ENCODE peak calls at places on chromosomes 1 and 21, in four cellular contexts. C is fibroblast of villous mesenchyme, I is HCT116, S is OCI-LY7. H is an unnamed sample.

GRCh38 chr1:231170875-231171274 is 9.0 kb downstream of the TRIM67 start:
- DNase-seq in C (no peak), I (no peak), S (peak; percentile 18), H (no peak)

GRCh38 chr1:47325530-47325929 is 8.1 kb upstream of the CMPK1 start:
- DNase-seq in C (no peak), I (no peak), S (no peak), H (no peak)

GRCh38 chr1:6271554-6271953 is 10.7 kb upstream of the GPR153 start:
- DNase-seq in C (peak; percentile 39), I (no peak), S (no peak), H (no peak)

GRCh38 chr1:5927506-5928370 is 64.5 kb downstream of the NPHP4 start:
- DNase-seq in C (no peak), I (no peak), S (no peak), H (no peak)

GRCh38 chr1:82718719-82719419 is 918.1 kb downstream of the ADGRL2 start:
- DNase-seq in C (no peak), I (no peak), S (no peak), H (no peak)

GRCh38 chr1:82485591-82486369 is 685.0 kb downstream of the ADGRL2 start:
- DNase-seq in C (no peak), I (no peak), S (no peak), H (no peak)

GRCh38 chr21:33940846-33941245 is 25.2 kb upstream of the ATP5PO start:
- DNase-seq in C (peak; percentile 98), I (no peak), S (no peak), H (no peak)

GRCh38 chr1:51729824-51730284 is 113.0 kb downstream of the OSBPL9 start:
- DNase-seq in C (peak; percentile 42), I (no peak), S (no peak), H (no peak)

GRCh38 chr1:89149229-89149628 is 23.3 kb upstream of the GBP2 start:
- DNase-seq in C (peak; percentile 44), I (no peak), S (no peak), H (no peak)

GRCh38 chr1:2504949-2505272 is 21.5 kb downstream of the PANK4 start:
- DNase-seq in C (no peak), I (no peak), S (no peak), H (no peak)

GRCh38 chr1:29634324-29635072 is 398.2 kb downstream of the PTPRU start:
- DNase-seq in C (no peak), I (no peak), S (no peak), H (no peak)

GRCh38 chr21:38376693-38377092 is 119.9 kb downstream of the KCNJ15 start:
- DNase-seq in C (no peak), I (no peak), S (no peak), H (no peak)

GRCh38 chr1:33322109-33322508 is 1.2 kb upstream of the A3GALT2 start:
- DNase-seq in C (no peak), I (no peak), S (no peak), H (no peak)

GRCh38 chr21:43321611-43322010 is 105.3 kb downstream of the SIK1 start:
- DNase-seq in C (no peak), I (no peak), S (no peak), H (no peak)

GRCh38 chr1:154899041-154899440 is 29.0 kb upstream of the KCNN3 start:
- DNase-seq in C (no peak), I (no peak), S (no peak), H (no peak)

GRCh38 chr1:216580538-216581057 is 142.6 kb downstream of the ESRRG start:
- DNase-seq in C (no peak), I (no peak), S (no peak), H (no peak)

GRCh38 chr21:19029816-19030215 is 626.2 kb upstream of the TMPRSS15 start:
- DNase-seq in C (no peak), I (no peak), S (no peak), H (no peak)

GRCh38 chr21:43866659-43867331 is 1.8 kb downstream of the AGPAT3 start:
- DNase-seq in C (peak; percentile 18), I (no peak), S (no peak), H (peak; percentile 69)

GRCh38 chr1:899636-900317 is 23.9 kb upstream of the SAMD11 start:
- DNase-seq in C (no peak), I (no peak), S (no peak), H (no peak)

GRCh38 chr1:174022976-174023277 is 770 bp upstream of the RC3H1 start:
- DNase-seq in C (no peak), I (no peak), S (no peak), H (no peak)

GRCh38 chr1:53959664-53960250 is 13.6 kb downstream of the LRRC42 start:
- DNase-seq in C (peak; percentile 28), I (no peak), S (peak; percentile 55), H (peak; percentile 15)

GRCh38 chr1:27398405-27399149 is 6.2 kb downstream of the GPR3 start:
- DNase-seq in C (no peak), I (no peak), S (no peak), H (no peak)

GRCh38 chr1:34162852-34163766 is 1.9 kb downstream of the CSMD2 start:
- DNase-seq in C (peak; percentile 74), I (peak; percentile 39), S (peak; percentile 4), H (peak; percentile 62)

GRCh38 chr1:89911186-89911976 is 83.5 kb upstream of the ZNF326 start:
- DNase-seq in C (no peak), I (no peak), S (no peak), H (no peak)

GRCh38 chr1:22500476-22500875 is 48.8 kb downstream of the ZBTB40 start:
- DNase-seq in C (peak; percentile 67), I (peak; percentile 2), S (no peak), H (peak; percentile 8)

GRCh38 chr1:106717561-106717960 is 338.9 kb upstream of the PRMT6 start:
- DNase-seq in C (no peak), I (no peak), S (no peak), H (no peak)

GRCh38 chr1:150981177-150981804 is 801 bp upstream of the ANXA9 start:
- DNase-seq in C (no peak), I (no peak), S (peak; percentile 52), H (no peak)

GRCh38 chr1:179143332-179143731 is 61.5 kb downstream of the TOR3A start:
- DNase-seq in C (peak; percentile 96), I (peak; percentile 74), S (no peak), H (no peak)

GRCh38 chr1:167800241-167800640 is 78.5 kb downstream of the MPZL1 start:
- DNase-seq in C (no peak), I (no peak), S (no peak), H (no peak)

GRCh38 chr1:6149597-6149996 is 30.5 kb downstream of the CHD5 start:
- DNase-seq in C (no peak), I (no peak), S (no peak), H (no peak)

GRCh38 chr21:42150458-42151085 is 68.4 kb upstream of the ABCG1 start:
- DNase-seq in C (no peak), I (no peak), S (no peak), H (no peak)

GRCh38 chr1:27650527-27651175 is 15.7 kb upstream of the FGR start:
- DNase-seq in C (peak; percentile 59), I (peak; percentile 68), S (no peak), H (no peak)

GRCh38 chr1:38615680-38616079 is 243.9 kb downstream of the RRAGC start:
- DNase-seq in C (no peak), I (no peak), S (no peak), H (peak; percentile 7)

GRCh38 chr1:177274687-177275211 is 104.0 kb downstream of the BRINP2 start:
- DNase-seq in C (peak; percentile 60), I (no peak), S (no peak), H (no peak)

GRCh38 chr1:213776974-213777373 is 210.8 kb upstream of the PROX1 start:
- DNase-seq in C (no peak), I (no peak), S (no peak), H (no peak)

GRCh38 chr21:25039461-25040380 is 567.6 kb downstream of the MRPL39 start:
- DNase-seq in C (no peak), I (no peak), S (no peak), H (no peak)

GRCh38 chr1:44619261-44619900 is 54.9 kb downstream of the TMEM53 start:
- DNase-seq in C (peak; percentile 26), I (no peak), S (no peak), H (no peak)

GRCh38 chr1:211515090-211516023 is 23.4 kb upstream of the RD3 start:
- DNase-seq in C (peak; percentile 63), I (peak; percentile 93), S (peak; percentile 77), H (peak; percentile 81)

GRCh38 chr1:211514030-211514754 is 22.2 kb upstream of the RD3 start:
- DNase-seq in C (peak; percentile 78), I (peak; percentile 71), S (peak; percentile 84), H (peak; percentile 88)

GRCh38 chr1:211519602-211520001 is 27.6 kb upstream of the RD3 start:
- DNase-seq in C (no peak), I (no peak), S (no peak), H (no peak)

GRCh38 chr1:211518330-211519289 is 26.6 kb upstream of the RD3 start:
- DNase-seq in C (no peak), I (no peak), S (peak; percentile 68), H (no peak)

DNA sequence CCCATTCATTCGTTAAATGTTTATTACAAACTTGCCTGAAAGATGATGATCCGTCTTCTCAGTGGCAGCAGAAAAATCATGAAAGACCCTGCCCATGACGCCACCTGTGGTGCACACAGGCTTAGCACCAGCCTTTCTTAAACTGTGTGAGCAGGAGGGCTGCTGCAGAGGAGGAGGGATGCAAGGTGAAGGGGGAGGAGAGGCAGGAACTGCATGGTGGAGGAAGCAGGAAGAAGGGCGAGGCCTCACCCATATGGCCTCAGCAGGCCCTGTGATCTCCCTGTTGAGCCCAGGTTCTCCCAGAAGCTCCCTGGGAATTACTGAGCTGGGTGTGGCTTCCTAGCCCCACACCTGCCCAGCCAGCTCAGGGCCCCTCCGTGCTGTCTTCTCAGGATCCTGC is 25.0 kb upstream of the RD3 start:
- DNase-seq in C (no peak), I (no peak), S (peak; percentile 62), H (peak; percentile 36)
- TF ChIP-seq CTCF in C (no peak), I (peak; percentile 4), S (peak; percentile 67), H (no peak)

DNA sequence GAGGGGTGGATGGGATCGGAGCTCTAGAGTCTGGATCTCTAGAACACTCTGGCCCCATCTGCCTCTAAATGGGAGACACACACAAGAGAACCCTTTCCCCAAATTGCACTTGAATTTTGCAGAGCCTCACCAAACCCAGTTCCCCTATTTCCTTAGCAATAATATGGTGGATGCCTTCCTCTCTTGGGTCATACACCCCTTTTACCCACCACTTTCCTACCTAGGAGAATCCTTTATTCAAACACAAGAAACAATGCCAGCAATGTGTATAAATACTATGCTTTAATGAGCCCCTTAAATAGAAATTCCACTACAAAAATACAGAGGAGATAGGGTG is 753 bp upstream of the SF3B4 start:
- DNase-seq in C (no peak), I (no peak), S (no peak), H (no peak)
- TF ChIP-seq CTCF in C (no peak), I (no peak), S (no peak), H (no peak)

GRCh38 chr1:93704063-93704462 is 22.4 kb upstream of the BCAR3 start:
- DNase-seq in C (no peak), I (no peak), S (peak; percentile 79), H (no peak)

GRCh38 chr1:93702102-93702827 is 20.6 kb upstream of the BCAR3 start:
- DNase-seq in C (no peak), I (no peak), S (no peak), H (no peak)

GRCh38 chr1:93703649-93704048 is 22.0 kb upstream of the BCAR3 start:
- DNase-seq in C (no peak), I (no peak), S (no peak), H (no peak)

GRCh38 chr1:93701619-93702018 is 20.0 kb upstream of the BCAR3 start:
- DNase-seq in C (peak; percentile 91), I (peak; percentile 97), S (no peak), H (no peak)

GRCh38 chr1:93702828-93703183 is 21.2 kb upstream of the BCAR3 start:
- DNase-seq in C (no peak), I (no peak), S (no peak), H (no peak)
- TF ChIP-seq CTCF in C (no peak), I (peak; percentile 33), S (no peak), H (no peak)

GRCh38 chr1:46248122-46248920 is 758 bp downstream of the RAD54L start:
- DNase-seq in C (no peak), I (peak; percentile 48), S (peak; percentile 73), H (peak; percentile 58)
- TF ChIP-seq CTCF in C (no peak), I (peak; percentile 56), S (peak; percentile 78), H (peak; percentile 46)

H was measured in activated CD8-positive, alpha-beta T cell treated with anti-CD3 and anti-CD28 coated beads for 36 hours.